ENCODE peak calls at places on chromosomes 5 and 9, in four cellular contexts. One of them, this sample, is unnamed.

GRCh38 chr9:69622664-69623063 is 49.5 kb downstream of the APBA1 start:
- DNase-seq in tibial nerve: no peak
- DNase-seq in upper lobe of left lung: no peak
- DNase-seq in ovary: no peak
- DNase-seq in this sample: no peak

GRCh38 chr5:141524604-141525597 is 36.0 kb downstream of the PCDHGC5 start:
- DNase-seq in tibial nerve: peak
- DNase-seq in upper lobe of left lung: peak
- DNase-seq in ovary: peak
- DNase-seq in this sample: peak

GRCh38 chr5:94793113-94793815 is 174.8 kb downstream of the SLF1 start:
- DNase-seq in tibial nerve: no peak
- DNase-seq in upper lobe of left lung: no peak
- DNase-seq in ovary: no peak
- DNase-seq in this sample: no peak

GRCh38 chr5:80216753-80217596 is 38.9 kb downstream of the SERINC5 start:
- DNase-seq in tibial nerve: no peak
- DNase-seq in upper lobe of left lung: peak
- DNase-seq in ovary: no peak
- DNase-seq in this sample: no peak

GRCh38 chr5:98556707-98557106 is 216.8 kb upstream of the RGMB start:
- DNase-seq in tibial nerve: no peak
- DNase-seq in upper lobe of left lung: no peak
- DNase-seq in ovary: no peak
- DNase-seq in this sample: no peak

GRCh38 chr9:98709968-98710965 is 1.5 kb upstream of the GABBR2 start:
- DNase-seq in tibial nerve: no peak
- DNase-seq in upper lobe of left lung: no peak
- DNase-seq in ovary: no peak
- DNase-seq in this sample: no peak

GRCh38 chr5:41921874-41922273 is 3.2 kb upstream of the FBXO4 start:
- DNase-seq in tibial nerve: no peak
- DNase-seq in upper lobe of left lung: no peak
- DNase-seq in ovary: no peak
- DNase-seq in this sample: no peak

GRCh38 chr5:62461561-62461960 is 49.0 kb downstream of the IPO11 start:
- DNase-seq in tibial nerve: no peak
- DNase-seq in upper lobe of left lung: peak
- DNase-seq in ovary: no peak
- DNase-seq in this sample: no peak

GRCh38 chr5:12292610-12293204 is 388.5 kb upstream of the CTNND2 start:
- DNase-seq in tibial nerve: no peak
- DNase-seq in upper lobe of left lung: no peak
- DNase-seq in ovary: no peak
- DNase-seq in this sample: no peak

GRCh38 chr5:165201364-165202143 is 1696.1 kb downstream of the MAT2B start:
- DNase-seq in tibial nerve: no peak
- DNase-seq in upper lobe of left lung: no peak
- DNase-seq in ovary: no peak
- DNase-seq in this sample: no peak

GRCh38 chr9:97316904-97317303 is 9.4 kb downstream of the CCDC180 start:
- DNase-seq in tibial nerve: no peak
- DNase-seq in upper lobe of left lung: no peak
- DNase-seq in ovary: no peak
- DNase-seq in this sample: no peak

GRCh38 chr9:101028346-101029299 is at the start of gene PLPPR1:
- DNase-seq in tibial nerve: no peak
- DNase-seq in upper lobe of left lung: peak
- DNase-seq in ovary: peak
- DNase-seq in this sample: peak

GRCh38 chr9:101027246-101027645 is 1.3 kb upstream of the PLPPR1 start:
- DNase-seq in tibial nerve: no peak
- DNase-seq in upper lobe of left lung: no peak
- DNase-seq in ovary: no peak
- DNase-seq in this sample: no peak

GRCh38 chr9:101030022-101030391 is 1.5 kb downstream of the PLPPR1 start:
- DNase-seq in tibial nerve: no peak
- DNase-seq in upper lobe of left lung: no peak
- DNase-seq in ovary: no peak
- DNase-seq in this sample: no peak

GRCh38 chr9:101027733-101028345 is 688 bp upstream of the PLPPR1 start:
- DNase-seq in tibial nerve: no peak
- DNase-seq in upper lobe of left lung: no peak
- DNase-seq in ovary: no peak
- DNase-seq in this sample: no peak

GRCh38 chr9:101029300-101030021 is 934 bp downstream of the PLPPR1 start:
- DNase-seq in tibial nerve: no peak
- DNase-seq in upper lobe of left lung: no peak
- DNase-seq in ovary: no peak
- DNase-seq in this sample: no peak
- TF ChIP-seq EP300 in tibial nerve: no peak
- TF ChIP-seq EP300 in upper lobe of left lung: no peak
- TF ChIP-seq EP300 in ovary: no peak
- TF ChIP-seq EP300 in this sample: no peak

DNA sequence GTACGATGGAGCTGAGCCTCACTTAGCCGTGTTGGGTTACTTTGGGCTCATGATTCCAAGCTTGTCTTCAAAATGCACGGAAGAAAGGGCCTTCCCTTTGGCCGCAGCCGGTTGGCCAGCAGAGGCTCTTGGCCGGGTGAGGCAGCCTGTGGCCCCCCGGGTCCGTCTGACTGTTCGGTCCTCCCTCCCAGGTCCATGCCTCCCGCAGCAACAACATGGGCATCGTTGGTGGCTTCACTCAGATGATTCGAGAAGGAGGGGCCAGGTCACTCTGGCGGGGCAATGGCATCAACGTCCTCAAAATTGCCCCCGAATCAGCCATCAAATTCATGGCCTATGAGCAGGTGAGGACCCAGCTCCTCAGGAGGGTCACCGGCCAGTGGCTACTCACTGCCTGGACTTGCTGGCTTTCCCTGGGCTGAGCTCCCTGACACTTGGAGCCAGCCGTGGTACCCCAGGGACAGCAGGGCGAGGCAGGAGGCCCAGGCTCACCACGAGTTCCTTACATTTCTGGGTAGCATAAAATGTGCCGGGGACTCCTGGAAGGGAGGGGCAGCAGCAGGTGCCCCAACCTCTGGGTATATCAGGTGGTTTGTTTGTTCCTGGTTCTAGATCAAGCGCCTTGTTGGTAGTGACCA is 21.9 kb downstream of the PTGES2 start:
- DNase-seq in tibial nerve: no peak
- DNase-seq in upper lobe of left lung: no peak
- DNase-seq in ovary: no peak
- DNase-seq in this sample: no peak
- TF ChIP-seq POLR2A in tibial nerve: no peak
- TF ChIP-seq POLR2A in upper lobe of left lung: no peak
- TF ChIP-seq POLR2A in ovary: no peak
- TF ChIP-seq POLR2A in this sample: no peak

GRCh38 chr5:139385061-139385889 is 2.2 kb upstream of the SLC23A1 start:
- DNase-seq in tibial nerve: no peak
- DNase-seq in upper lobe of left lung: no peak
- DNase-seq in ovary: no peak
- DNase-seq in this sample: no peak
- TF ChIP-seq CTCF in tibial nerve: no peak
- TF ChIP-seq CTCF in upper lobe of left lung: no peak
- TF ChIP-seq CTCF in ovary: no peak
- TF ChIP-seq CTCF in this sample: no peak

DNA sequence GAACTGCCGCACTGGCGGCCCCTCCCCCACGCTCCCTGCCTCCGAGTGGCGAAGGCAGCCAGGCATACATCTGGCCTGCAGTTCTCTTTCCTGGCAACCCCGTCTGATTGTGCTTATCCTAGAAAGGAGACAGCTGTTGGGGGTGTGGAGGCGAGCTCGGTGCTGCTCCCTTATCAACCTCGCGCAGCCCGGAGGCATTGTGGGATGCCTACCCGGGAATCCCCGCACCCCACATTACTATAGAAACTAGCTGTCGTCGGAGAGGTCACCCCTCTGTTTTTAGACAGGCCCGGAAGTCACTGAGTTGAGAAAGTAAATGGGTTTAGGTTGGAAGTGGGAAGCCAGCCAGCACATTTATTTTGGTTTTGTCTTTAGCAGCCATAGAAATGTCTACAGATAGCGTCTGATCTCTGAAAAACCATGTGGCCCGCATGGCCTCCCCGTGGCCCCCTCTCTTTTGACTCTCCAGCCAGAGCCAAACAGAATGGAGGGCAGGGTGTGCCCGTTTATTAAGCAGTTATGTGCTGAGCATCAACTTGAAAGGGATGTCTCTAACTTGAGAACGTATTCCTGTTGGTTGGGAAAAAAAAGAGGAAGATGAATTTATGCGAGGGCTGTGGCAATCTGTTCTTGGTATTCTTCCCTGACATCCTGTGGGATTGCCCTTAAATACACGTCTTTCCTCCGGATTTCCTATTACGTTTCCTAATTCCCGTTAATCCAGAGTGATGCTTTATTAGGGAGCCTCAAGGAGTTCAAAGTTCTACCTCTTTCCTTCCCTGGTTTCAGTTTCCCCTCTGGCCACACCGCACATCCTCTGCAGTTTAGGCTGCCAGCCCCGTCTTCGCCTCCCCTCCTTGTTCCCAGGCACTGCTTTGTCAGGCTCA is 3.9 kb downstream of the STC2 start:
- DNase-seq in tibial nerve: no peak
- DNase-seq in upper lobe of left lung: peak
- DNase-seq in ovary: peak
- DNase-seq in this sample: peak
- TF ChIP-seq EP300 in tibial nerve: no peak
- TF ChIP-seq EP300 in upper lobe of left lung: peak
- TF ChIP-seq EP300 in ovary: no peak
- TF ChIP-seq EP300 in this sample: no peak

GRCh38 chr9:4792572-4793411 is at the start of gene RCL1:
- DNase-seq in tibial nerve: peak
- DNase-seq in upper lobe of left lung: peak
- DNase-seq in ovary: peak
- DNase-seq in this sample: peak
- TF ChIP-seq POLR2A in tibial nerve: peak
- TF ChIP-seq POLR2A in upper lobe of left lung: peak
- TF ChIP-seq POLR2A in ovary: peak
- TF ChIP-seq POLR2A in this sample: peak

This sample was measured in suprapubic skin.